ENCODE peak calls at places on chromosomes 3 and 15, in nine cellular contexts. One of them, this sample, is unnamed.

GRCh38 chr3:13543251-13543650 is 5.7 kb upstream of the FBLN2 start:
- DNase-seq in adrenal gland: peak
- DNase-seq in astrocyte of the spinal cord: peak
- DNase-seq in bronchial epithelial cell: peak
- DNase-seq in GM10248: no peak
- DNase-seq in MM.1S: no peak
- DNase-seq in IMR-90: peak
- DNase-seq in osteocyte: no peak
- DNase-seq in epithelial cell of proximal tubule: no peak
- DNase-seq in this sample: no peak

GRCh38 chr15:52114656-52115055 is 2.1 kb upstream of the BCL2L10 start:
- DNase-seq in adrenal gland: no peak
- DNase-seq in astrocyte of the spinal cord: no peak
- DNase-seq in bronchial epithelial cell: no peak
- DNase-seq in GM10248: no peak
- DNase-seq in MM.1S: no peak
- DNase-seq in IMR-90: no peak
- DNase-seq in osteocyte: no peak
- DNase-seq in epithelial cell of proximal tubule: no peak
- DNase-seq in this sample: no peak

GRCh38 chr3:31732548-31732947 is 199.8 kb downstream of the STT3B start:
- DNase-seq in adrenal gland: no peak
- DNase-seq in astrocyte of the spinal cord: no peak
- DNase-seq in bronchial epithelial cell: no peak
- DNase-seq in GM10248: no peak
- DNase-seq in MM.1S: no peak
- DNase-seq in IMR-90: no peak
- DNase-seq in osteocyte: no peak
- DNase-seq in epithelial cell of proximal tubule: no peak
- DNase-seq in this sample: no peak

GRCh38 chr3:77506384-77506783 is 466.5 kb downstream of the ROBO2 start:
- DNase-seq in adrenal gland: no peak
- DNase-seq in astrocyte of the spinal cord: no peak
- DNase-seq in bronchial epithelial cell: no peak
- DNase-seq in GM10248: no peak
- DNase-seq in MM.1S: no peak
- DNase-seq in IMR-90: no peak
- DNase-seq in osteocyte: no peak
- DNase-seq in epithelial cell of proximal tubule: no peak
- DNase-seq in this sample: no peak

GRCh38 chr3:183437696-183438564 is 9.5 kb upstream of the MCF2L2 start:
- DNase-seq in adrenal gland: no peak
- DNase-seq in astrocyte of the spinal cord: no peak
- DNase-seq in bronchial epithelial cell: no peak
- DNase-seq in GM10248: no peak
- DNase-seq in MM.1S: peak
- DNase-seq in IMR-90: no peak
- DNase-seq in osteocyte: peak
- DNase-seq in epithelial cell of proximal tubule: no peak
- DNase-seq in this sample: no peak

GRCh38 chr3:42351221-42351620 is 59.2 kb downstream of the LYZL4 start:
- DNase-seq in adrenal gland: no peak
- DNase-seq in astrocyte of the spinal cord: peak
- DNase-seq in bronchial epithelial cell: no peak
- DNase-seq in GM10248: no peak
- DNase-seq in MM.1S: no peak
- DNase-seq in IMR-90: peak
- DNase-seq in osteocyte: no peak
- DNase-seq in epithelial cell of proximal tubule: no peak
- DNase-seq in this sample: no peak

GRCh38 chr3:17686613-17687012 is 55.8 kb downstream of the TBC1D5 start:
- DNase-seq in adrenal gland: no peak
- DNase-seq in astrocyte of the spinal cord: no peak
- DNase-seq in bronchial epithelial cell: peak
- DNase-seq in GM10248: no peak
- DNase-seq in MM.1S: peak
- DNase-seq in IMR-90: no peak
- DNase-seq in osteocyte: no peak
- DNase-seq in epithelial cell of proximal tubule: no peak
- DNase-seq in this sample: no peak

GRCh38 chr15:55319537-55320325 is 709 bp downstream of the PIGB start:
- DNase-seq in adrenal gland: no peak
- DNase-seq in astrocyte of the spinal cord: peak
- DNase-seq in bronchial epithelial cell: peak
- DNase-seq in GM10248: peak
- DNase-seq in MM.1S: peak
- DNase-seq in IMR-90: peak
- DNase-seq in osteocyte: no peak
- DNase-seq in epithelial cell of proximal tubule: no peak
- DNase-seq in this sample: peak

GRCh38 chr3:45907769-45908705 is 21.7 kb downstream of the CCR9 start:
- DNase-seq in adrenal gland: no peak
- DNase-seq in astrocyte of the spinal cord: peak
- DNase-seq in bronchial epithelial cell: peak
- DNase-seq in GM10248: no peak
- DNase-seq in MM.1S: no peak
- DNase-seq in IMR-90: peak
- DNase-seq in osteocyte: no peak
- DNase-seq in epithelial cell of proximal tubule: no peak
- DNase-seq in this sample: no peak

GRCh38 chr3:132596816-132597433 is at the start of gene ACKR4:
- DNase-seq in adrenal gland: no peak
- DNase-seq in astrocyte of the spinal cord: no peak
- DNase-seq in bronchial epithelial cell: no peak
- DNase-seq in GM10248: no peak
- DNase-seq in MM.1S: peak
- DNase-seq in IMR-90: no peak
- DNase-seq in osteocyte: no peak
- DNase-seq in epithelial cell of proximal tubule: no peak
- DNase-seq in this sample: peak

GRCh38 chr3:141373768-141374526 is 5.6 kb downstream of the ZBTB38 start:
- DNase-seq in adrenal gland: no peak
- DNase-seq in astrocyte of the spinal cord: peak
- DNase-seq in bronchial epithelial cell: no peak
- DNase-seq in GM10248: no peak
- DNase-seq in MM.1S: peak
- DNase-seq in IMR-90: peak
- DNase-seq in osteocyte: no peak
- DNase-seq in epithelial cell of proximal tubule: no peak
- DNase-seq in this sample: no peak

GRCh38 chr15:70474682-70475438 is 288.5 kb downstream of the UACA start:
- DNase-seq in adrenal gland: peak
- DNase-seq in astrocyte of the spinal cord: peak
- DNase-seq in bronchial epithelial cell: peak
- DNase-seq in GM10248: no peak
- DNase-seq in MM.1S: no peak
- DNase-seq in IMR-90: peak
- DNase-seq in osteocyte: no peak
- DNase-seq in epithelial cell of proximal tubule: no peak
- DNase-seq in this sample: no peak

GRCh38 chr15:36844453-36845094 is 255.8 kb downstream of the MEIS2 start:
- DNase-seq in adrenal gland: no peak
- DNase-seq in astrocyte of the spinal cord: peak
- DNase-seq in bronchial epithelial cell: no peak
- DNase-seq in GM10248: no peak
- DNase-seq in MM.1S: no peak
- DNase-seq in IMR-90: peak
- DNase-seq in osteocyte: no peak
- DNase-seq in epithelial cell of proximal tubule: no peak
- DNase-seq in this sample: no peak

GRCh38 chr3:63015614-63016016 is 140.4 kb upstream of the CADPS start:
- DNase-seq in adrenal gland: no peak
- DNase-seq in astrocyte of the spinal cord: no peak
- DNase-seq in bronchial epithelial cell: no peak
- DNase-seq in GM10248: no peak
- DNase-seq in MM.1S: no peak
- DNase-seq in IMR-90: no peak
- DNase-seq in osteocyte: no peak
- DNase-seq in epithelial cell of proximal tubule: no peak
- DNase-seq in this sample: no peak

GRCh38 chr15:39246523-39246922 is 334.4 kb upstream of the THBS1 start:
- DNase-seq in adrenal gland: no peak
- DNase-seq in astrocyte of the spinal cord: no peak
- DNase-seq in bronchial epithelial cell: no peak
- DNase-seq in GM10248: no peak
- DNase-seq in MM.1S: no peak
- DNase-seq in IMR-90: peak
- DNase-seq in osteocyte: no peak
- DNase-seq in epithelial cell of proximal tubule: no peak
- DNase-seq in this sample: no peak

GRCh38 chr3:116474356-116475200 is 29.3 kb upstream of the LSAMP start:
- DNase-seq in adrenal gland: no peak
- DNase-seq in astrocyte of the spinal cord: no peak
- DNase-seq in bronchial epithelial cell: no peak
- DNase-seq in GM10248: no peak
- DNase-seq in MM.1S: no peak
- DNase-seq in IMR-90: peak
- DNase-seq in osteocyte: no peak
- DNase-seq in epithelial cell of proximal tubule: no peak
- DNase-seq in this sample: no peak

GRCh38 chr15:64443747-64444621 is 16.4 kb upstream of the ZNF609 start:
- DNase-seq in adrenal gland: no peak
- DNase-seq in astrocyte of the spinal cord: peak
- DNase-seq in bronchial epithelial cell: peak
- DNase-seq in GM10248: peak
- DNase-seq in MM.1S: peak
- DNase-seq in IMR-90: peak
- DNase-seq in osteocyte: no peak
- DNase-seq in epithelial cell of proximal tubule: peak
- DNase-seq in this sample: peak

GRCh38 chr3:100647171-100647570 is 37.8 kb downstream of the ADGRG7 start:
- DNase-seq in adrenal gland: no peak
- DNase-seq in astrocyte of the spinal cord: no peak
- DNase-seq in bronchial epithelial cell: no peak
- DNase-seq in GM10248: no peak
- DNase-seq in MM.1S: no peak
- DNase-seq in IMR-90: no peak
- DNase-seq in osteocyte: no peak
- DNase-seq in epithelial cell of proximal tubule: no peak
- DNase-seq in this sample: no peak

GRCh38 chr3:111277226-111277625 is 205.6 kb downstream of the NECTIN3 start:
- DNase-seq in adrenal gland: no peak
- DNase-seq in astrocyte of the spinal cord: peak
- DNase-seq in bronchial epithelial cell: peak
- DNase-seq in GM10248: no peak
- DNase-seq in MM.1S: no peak
- DNase-seq in IMR-90: peak
- DNase-seq in osteocyte: no peak
- DNase-seq in epithelial cell of proximal tubule: no peak
- DNase-seq in this sample: no peak
- TF ChIP-seq CTCF in adrenal gland: no peak
- TF ChIP-seq CTCF in astrocyte of the spinal cord: peak
- TF ChIP-seq CTCF in bronchial epithelial cell: no peak
- TF ChIP-seq CTCF in GM10248: no peak
- TF ChIP-seq CTCF in MM.1S: no peak
- TF ChIP-seq CTCF in IMR-90: peak
- TF ChIP-seq CTCF in osteocyte: peak
- TF ChIP-seq CTCF in epithelial cell of proximal tubule: peak
- TF ChIP-seq CTCF in this sample: no peak

DNA sequence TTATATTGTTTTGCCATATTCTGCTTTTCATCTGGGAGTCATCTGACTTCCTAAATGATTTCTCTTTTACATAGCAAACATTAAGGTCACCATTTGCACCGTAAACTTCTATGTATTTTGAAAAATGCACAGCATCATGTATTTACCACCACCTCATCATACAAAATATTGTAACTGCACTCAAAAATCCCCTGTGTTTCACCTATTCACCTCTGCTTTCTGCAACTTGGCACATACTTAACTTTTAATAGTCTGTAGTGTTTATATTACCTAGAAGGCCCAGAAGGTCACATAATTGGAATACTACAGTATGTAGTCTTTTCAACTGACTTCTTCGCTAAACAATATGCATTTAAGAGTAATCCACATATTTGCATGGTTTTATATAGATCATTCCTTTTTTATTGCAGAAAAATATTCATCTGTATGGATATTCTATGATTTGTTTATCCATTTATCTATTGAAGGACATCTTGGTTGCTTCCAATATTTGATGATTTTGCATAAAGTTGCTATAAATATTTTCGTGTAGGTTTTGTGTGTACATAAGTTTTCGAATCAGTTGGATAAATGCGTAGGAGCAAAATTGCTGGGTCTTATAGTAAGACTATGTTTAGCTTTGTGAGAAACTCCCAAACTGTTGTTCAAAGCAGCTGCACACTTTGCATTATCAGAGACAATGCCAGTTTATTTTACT is 971.0 kb downstream of the DIPK2A start:
- DNase-seq in adrenal gland: no peak
- DNase-seq in astrocyte of the spinal cord: no peak
- DNase-seq in bronchial epithelial cell: no peak
- DNase-seq in GM10248: no peak
- DNase-seq in MM.1S: no peak
- DNase-seq in IMR-90: no peak
- DNase-seq in osteocyte: no peak
- DNase-seq in epithelial cell of proximal tubule: no peak
- DNase-seq in this sample: no peak
- TF ChIP-seq CTCF in adrenal gland: no peak
- TF ChIP-seq CTCF in astrocyte of the spinal cord: no peak
- TF ChIP-seq CTCF in bronchial epithelial cell: no peak
- TF ChIP-seq CTCF in GM10248: no peak
- TF ChIP-seq CTCF in MM.1S: no peak
- TF ChIP-seq CTCF in IMR-90: no peak
- TF ChIP-seq CTCF in osteocyte: no peak
- TF ChIP-seq CTCF in epithelial cell of proximal tubule: no peak
- TF ChIP-seq CTCF in this sample: no peak

DNA sequence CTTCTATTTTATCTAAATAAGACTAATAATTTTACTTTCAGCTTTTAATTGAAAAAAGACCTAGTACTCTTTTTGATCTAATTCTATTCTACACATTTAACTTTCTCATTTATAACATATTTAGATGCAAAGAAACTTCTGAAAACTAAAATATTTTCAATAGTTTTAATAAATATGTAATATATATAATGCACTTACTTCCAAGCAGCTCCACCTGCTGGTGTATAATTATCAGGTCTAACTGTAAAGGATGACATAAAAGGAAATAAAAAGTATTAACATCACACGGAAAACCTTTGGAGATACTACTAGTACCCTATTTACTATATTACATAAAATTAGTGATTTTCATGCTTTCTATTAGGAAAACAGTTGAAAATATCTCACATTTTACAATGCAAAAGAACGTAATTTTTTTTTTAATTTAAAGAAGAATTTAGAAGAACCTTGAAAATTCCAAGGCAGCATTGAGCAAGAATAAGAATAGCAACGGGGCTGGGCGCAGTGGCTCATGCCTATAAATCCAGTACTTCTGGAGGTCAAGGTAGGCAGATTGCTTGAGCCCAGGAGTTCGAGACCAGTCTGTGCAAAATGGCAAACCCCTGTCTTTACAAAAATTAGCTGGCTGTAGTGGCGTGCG is 10.2 kb downstream of the PLSCR5 start:
- DNase-seq in adrenal gland: no peak
- DNase-seq in astrocyte of the spinal cord: peak
- DNase-seq in bronchial epithelial cell: peak
- DNase-seq in GM10248: no peak
- DNase-seq in MM.1S: peak
- DNase-seq in IMR-90: peak
- DNase-seq in osteocyte: no peak
- DNase-seq in epithelial cell of proximal tubule: no peak
- DNase-seq in this sample: no peak
- TF ChIP-seq CTCF in adrenal gland: no peak
- TF ChIP-seq CTCF in astrocyte of the spinal cord: peak
- TF ChIP-seq CTCF in bronchial epithelial cell: no peak
- TF ChIP-seq CTCF in GM10248: peak
- TF ChIP-seq CTCF in MM.1S: peak
- TF ChIP-seq CTCF in IMR-90: peak
- TF ChIP-seq CTCF in osteocyte: peak
- TF ChIP-seq CTCF in epithelial cell of proximal tubule: peak
- TF ChIP-seq CTCF in this sample: peak

GRCh38 chr15:35293353-35294130 is 208.4 kb upstream of the NANOGP8 start:
- DNase-seq in adrenal gland: peak
- DNase-seq in astrocyte of the spinal cord: peak
- DNase-seq in bronchial epithelial cell: peak
- DNase-seq in GM10248: no peak
- DNase-seq in MM.1S: no peak
- DNase-seq in IMR-90: peak
- DNase-seq in osteocyte: no peak
- DNase-seq in epithelial cell of proximal tubule: peak
- DNase-seq in this sample: no peak
- TF ChIP-seq CTCF in adrenal gland: peak
- TF ChIP-seq CTCF in astrocyte of the spinal cord: no peak
- TF ChIP-seq CTCF in bronchial epithelial cell: no peak
- TF ChIP-seq CTCF in GM10248: no peak
- TF ChIP-seq CTCF in MM.1S: no peak
- TF ChIP-seq CTCF in IMR-90: peak
- TF ChIP-seq CTCF in osteocyte: peak
- TF ChIP-seq CTCF in epithelial cell of proximal tubule: peak
- TF ChIP-seq CTCF in this sample: no peak